ENCODE peak calls at places on chromosomes 5 and 9, in five cellular contexts. V is IMR-90, C is fibroblast of lung, U is pancreas, E is fibroblast of pulmonary artery. N is an unnamed sample.

GRCh38 chr5:26569241-26569928 is 469.0 kb downstream of the CDH9 start:
- DNase-seq in V (no peak), C (no peak), U (peak), E (no peak), N (no peak)

GRCh38 chr5:78760411-78761169 is 112.0 kb upstream of the LHFPL2 start:
- DNase-seq in V (no peak), C (no peak), U (no peak), E (no peak), N (no peak)

GRCh38 chr5:115461506-115462290 is 82.9 kb downstream of the FEM1C start:
- DNase-seq in V (peak), C (peak), U (no peak), E (peak), N (peak)

GRCh38 chr5:131466171-131466766 is 168.8 kb downstream of the RAPGEF6 start:
- DNase-seq in V (peak), C (peak), U (no peak), E (peak), N (peak)

GRCh38 chr9:127407505-127407868 is 10.5 kb downstream of the SLC2A8 start:
- DNase-seq in V (no peak), C (no peak), U (no peak), E (no peak), N (no peak)

GRCh38 chr5:10538103-10538788 is 25.6 kb upstream of the ANKRD33B start:
- DNase-seq in V (peak), C (no peak), U (no peak), E (no peak), N (no peak)

GRCh38 chr5:75214928-75215327 is 21.8 kb downstream of the ANKRD31 start:
- DNase-seq in V (no peak), C (no peak), U (no peak), E (no peak), N (no peak)

GRCh38 chr9:107504585-107505455 is 15.3 kb upstream of the KLF4 start:
- DNase-seq in V (peak), C (peak), U (no peak), E (peak), N (peak)

GRCh38 chr5:164672931-164673694 is 1167.7 kb downstream of the MAT2B start:
- DNase-seq in V (peak), C (peak), U (no peak), E (peak), N (no peak)

GRCh38 chr5:139725073-139725830 is 70.4 kb upstream of the PSD2 start:
- DNase-seq in V (peak), C (peak), U (no peak), E (peak), N (peak)

GRCh38 chr5:124824637-124825158 is 78.3 kb upstream of the ZNF608 start:
- DNase-seq in V (peak), C (peak), U (no peak), E (peak), N (peak)

GRCh38 chr5:133316346-133317343 is 264.8 kb downstream of the HSPA4 start:
- DNase-seq in V (no peak), C (no peak), U (no peak), E (no peak), N (peak)

GRCh38 chr5:143806568-143806967 is 5.4 kb upstream of the HMHB1 start:
- DNase-seq in V (no peak), C (no peak), U (no peak), E (no peak), N (no peak)

GRCh38 chr5:93378073-93378472 is 202.9 kb downstream of the NR2F1-AS1 start:
- DNase-seq in V (peak), C (peak), U (no peak), E (peak), N (peak)

GRCh38 chr9:113011911-113012381 is at the start of gene ZNF883:
- DNase-seq in V (peak), C (peak), U (peak), E (peak), N (peak)

GRCh38 chr9:119337566-119337965 is 31.7 kb downstream of the BRINP1 start:
- DNase-seq in V (no peak), C (no peak), U (no peak), E (no peak), N (no peak)

GRCh38 chr5:134545070-134545868 is 19.8 kb downstream of the JADE2 start:
- DNase-seq in V (no peak), C (peak), U (peak), E (peak), N (peak)
- TF ChIP-seq CTCF in V (no peak), C (no peak), U (no peak), E (no peak), N (no peak)

GRCh38 chr5:64758916-64759315 is 9.6 kb downstream of the SREK1IP1 start:
- DNase-seq in V (no peak), C (peak), U (no peak), E (no peak), N (no peak)

GRCh38 chr5:64749385-64749784 is 19.1 kb downstream of the SREK1IP1 start:
- DNase-seq in V (no peak), C (no peak), U (no peak), E (no peak), N (no peak)

GRCh38 chr5:64754066-64754465 is 14.4 kb downstream of the SREK1IP1 start:
- DNase-seq in V (no peak), C (no peak), U (no peak), E (no peak), N (no peak)
- TF ChIP-seq CTCF in V (no peak), C (no peak), U (no peak), E (no peak), N (no peak)

GRCh38 chr9:37988602-37989001 is 80.4 kb downstream of the SHB start:
- DNase-seq in V (no peak), C (no peak), U (no peak), E (no peak), N (no peak)
- TF ChIP-seq CTCF in V (no peak), C (no peak), U (no peak), E (no peak), N (no peak)

DNA sequence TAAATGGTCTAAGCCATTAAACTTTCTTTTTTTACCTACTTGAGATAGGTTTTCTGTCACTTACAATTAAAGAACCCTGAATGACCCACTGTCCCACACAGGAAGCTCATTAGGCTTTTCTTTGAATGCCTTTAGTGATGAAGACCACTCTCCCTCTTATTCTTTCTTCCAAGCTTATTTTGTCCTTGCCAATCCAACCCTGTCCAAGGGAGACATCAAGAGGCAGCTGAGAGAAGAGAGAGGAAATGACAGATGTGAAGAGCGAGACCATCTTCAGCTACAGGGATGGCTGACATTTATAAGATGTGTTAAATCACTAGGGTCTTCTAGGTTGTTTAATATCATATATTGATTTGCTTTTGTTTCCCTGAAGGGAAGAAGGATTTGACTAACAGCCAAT is 133.5 kb downstream of the FAM114A2 start:
- DNase-seq in V (no peak), C (peak), U (no peak), E (no peak), N (no peak)
- TF ChIP-seq CTCF in V (peak), C (no peak), U (no peak), E (no peak), N (no peak)

DNA sequence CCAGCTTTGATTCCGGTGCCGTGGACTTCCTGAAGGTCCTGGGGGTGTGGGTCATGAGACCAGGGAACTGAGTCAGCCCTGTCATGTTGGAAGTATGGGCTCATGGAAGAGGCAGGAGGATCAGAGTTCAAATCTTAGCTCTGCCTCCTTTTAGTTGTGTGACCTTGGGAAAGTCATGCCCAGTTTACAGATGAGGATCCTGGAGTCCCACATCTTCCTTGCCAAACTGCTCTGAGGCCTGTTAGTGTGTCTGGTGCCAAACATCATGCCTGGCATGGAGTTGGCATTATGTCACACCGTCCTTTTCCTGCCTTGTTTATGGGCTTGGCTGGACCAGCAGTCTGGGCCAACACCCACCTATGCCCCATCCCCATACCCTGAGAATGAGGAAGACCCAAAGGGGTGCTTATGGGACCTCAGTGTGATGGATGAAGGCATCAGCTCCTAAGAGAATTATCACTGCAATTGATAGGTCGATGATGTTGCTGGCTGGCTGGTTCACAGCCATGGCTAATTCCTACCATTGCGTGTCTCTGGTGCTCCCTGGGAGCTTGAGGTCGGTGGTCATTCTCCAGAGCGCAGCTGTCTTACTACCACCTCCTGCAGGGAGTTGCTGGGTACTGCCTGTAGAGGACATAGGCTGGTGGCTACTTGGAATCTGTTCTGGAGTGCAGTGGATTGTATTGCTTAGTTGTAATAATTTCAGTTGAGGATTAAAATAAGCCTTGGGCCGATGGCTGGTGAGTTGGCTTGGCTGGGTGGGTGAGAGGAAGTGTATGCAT is 140.5 kb upstream of the PITX1 start:
- DNase-seq in V (peak), C (no peak), U (no peak), E (no peak), N (peak)
- TF ChIP-seq CTCF in V (peak), C (no peak), U (no peak), E (no peak), N (peak)

GRCh38 chr9:34591911-34592866 is 2.7 kb upstream of the CNTFR start:
- DNase-seq in V (no peak), C (no peak), U (no peak), E (no peak), N (no peak)
- TF ChIP-seq CTCF in V (no peak), C (no peak), U (no peak), E (no peak), N (no peak)

DNA sequence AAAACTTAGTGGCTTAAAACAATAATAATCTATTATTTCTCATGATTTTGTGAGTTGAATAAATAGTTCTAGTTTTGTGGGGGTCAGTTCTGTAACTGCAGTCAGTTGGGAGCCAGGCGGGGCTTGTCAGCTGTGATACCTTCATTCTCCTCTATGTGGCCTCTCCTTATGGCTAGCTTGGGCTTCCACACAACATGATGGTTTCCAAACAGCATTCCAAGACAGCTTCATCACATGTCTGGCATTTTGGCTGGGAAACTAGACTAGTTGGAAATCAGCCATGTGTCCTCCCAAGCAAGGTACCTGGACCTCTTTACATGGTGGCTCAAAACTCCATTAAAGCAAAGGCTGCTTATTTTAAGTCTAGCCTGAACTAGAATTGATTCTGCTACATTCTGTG is 61.4 kb upstream of the RANBP3L start:
- DNase-seq in V (peak), C (peak), U (no peak), E (peak), N (peak)
- TF ChIP-seq CTCF in V (peak), C (no peak), U (no peak), E (peak), N (peak)

N was measured in fibroblast of villous mesenchyme.